ENCODE peak calls at places on chromosomes 4 and X, in six cellular contexts. W is K562, I is HepG2, T is GM12892, Y is H1, U is GM12878. F is an unnamed sample.

GRCh38 chr4:176467011-176467410 is 147.2 kb downstream of the SPCS3 start:
- DNase-seq in W (no peak), I (no peak), T (no peak), Y (no peak), U (no peak), F (no peak)

GRCh38 chr4:13970349-13970748 is 342.8 kb upstream of the BOD1L1 start:
- DNase-seq in W (no peak), I (no peak), T (no peak), Y (no peak), U (no peak), F (no peak)

GRCh38 chrX:116379854-116380253 is 56.6 kb upstream of the SLC6A14 start:
- DNase-seq in W (no peak), I (no peak), T (no peak), Y (no peak), U (no peak), F (no peak)

GRCh38 chrX:16476692-16477091 is 173.3 kb upstream of the S100G start:
- DNase-seq in W (no peak), I (peak), T (no peak), Y (no peak), U (no peak), F (no peak)

GRCh38 chr4:41442818-41443217 is 95.1 kb upstream of the LIMCH1 start:
- DNase-seq in W (no peak), I (no peak), T (no peak), Y (no peak), U (no peak), F (no peak)

GRCh38 chr4:56762484-56763250 is 58.8 kb downstream of the SPINK2 start:
- DNase-seq in W (no peak), I (no peak), T (no peak), Y (no peak), U (no peak), F (no peak)

GRCh38 chrX:84729809-84730208 is 227.6 kb upstream of the HDX start:
- DNase-seq in W (peak), I (peak), T (peak), Y (no peak), U (peak), F (peak)

GRCh38 chrX:20159811-20160385 is 18.3 kb upstream of the EIF1AX start:
- DNase-seq in W (no peak), I (no peak), T (no peak), Y (no peak), U (no peak), F (no peak)

GRCh38 chrX:52425710-52426245 is 57.0 kb downstream of the XAGE2 start:
- DNase-seq in W (no peak), I (no peak), T (no peak), Y (no peak), U (no peak), F (no peak)

GRCh38 chrX:69093960-69094935 is 71.0 kb downstream of the PJA1 start:
- DNase-seq in W (peak), I (peak), T (peak), Y (peak), U (no peak), F (peak)

GRCh38 chr4:138759508-138759907 is 256.1 kb upstream of the NOCT start:
- DNase-seq in W (no peak), I (no peak), T (no peak), Y (no peak), U (no peak), F (no peak)

GRCh38 chrX:10039821-10040793 is 72.9 kb downstream of the CLDN34 start:
- DNase-seq in W (no peak), I (peak), T (no peak), Y (no peak), U (no peak), F (no peak)

GRCh38 chr4:122842984-122843531 is 16.4 kb downstream of the FGF2 start:
- DNase-seq in W (no peak), I (no peak), T (no peak), Y (peak), U (no peak), F (no peak)

GRCh38 chr4:15451181-15451865 is 18.4 kb upstream of the CC2D2A start:
- DNase-seq in W (no peak), I (no peak), T (no peak), Y (no peak), U (no peak), F (no peak)

GRCh38 chr4:152064753-152065152 is 303.9 kb upstream of the GATB start:
- DNase-seq in W (no peak), I (no peak), T (no peak), Y (no peak), U (no peak), F (no peak)

GRCh38 chrX:46547857-46548256 is 2.6 kb upstream of the ZNF674 start:
- DNase-seq in W (no peak), I (peak), T (no peak), Y (no peak), U (no peak), F (no peak)

GRCh38 chrX:115259238-115259875 is 25.5 kb upstream of the LRCH2 start:
- DNase-seq in W (peak), I (no peak), T (no peak), Y (no peak), U (no peak), F (no peak)

GRCh38 chrX:77448170-77448569 is 981 bp downstream of the FGF16 start:
- DNase-seq in W (no peak), I (no peak), T (no peak), Y (peak), U (no peak), F (no peak)

GRCh38 chrX:153973127-153974002 is 811 bp downstream of the TMEM187 start:
- DNase-seq in W (peak), I (peak), T (no peak), Y (no peak), U (no peak), F (no peak)

GRCh38 chr4:115851918-115852766 is 738.7 kb upstream of the NDST4 start:
- DNase-seq in W (peak), I (peak), T (no peak), Y (peak), U (peak), F (peak)

DNA sequence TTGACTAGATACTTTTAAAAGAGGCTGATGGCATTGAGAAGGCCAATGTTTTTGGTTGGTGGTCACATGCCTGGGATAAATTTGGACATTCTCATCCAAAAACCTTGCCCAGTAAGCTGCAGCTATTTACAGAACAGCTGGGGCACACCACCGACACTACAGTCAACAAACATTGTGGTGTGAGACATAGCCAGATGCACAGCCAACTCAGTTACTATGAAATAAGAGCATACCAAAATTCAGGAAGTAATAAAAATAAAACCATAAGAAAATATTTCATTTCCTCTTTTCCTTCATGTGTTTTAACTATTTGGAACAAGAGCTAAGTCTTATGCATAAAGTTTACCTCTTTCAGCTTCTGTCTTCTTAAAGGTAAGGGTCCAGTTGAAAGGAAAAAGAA is 8.8 kb downstream of the PPM1K start:
- DNase-seq in W (no peak), I (no peak), T (no peak), Y (no peak), U (no peak), F (no peak)
- TF ChIP-seq POLR2AphosphoS5 in W (no peak), I (no peak), T (no peak), Y (no peak), U (no peak), F (no peak)

GRCh38 chr4:143335979-143336827 is 473 bp upstream of the GAB1 start:
- DNase-seq in W (peak), I (peak), T (peak), Y (peak), U (no peak), F (peak)
- TF ChIP-seq POLR2A in W (peak), I (peak), T (no peak), Y (peak), U (peak), F (no peak)

DNA sequence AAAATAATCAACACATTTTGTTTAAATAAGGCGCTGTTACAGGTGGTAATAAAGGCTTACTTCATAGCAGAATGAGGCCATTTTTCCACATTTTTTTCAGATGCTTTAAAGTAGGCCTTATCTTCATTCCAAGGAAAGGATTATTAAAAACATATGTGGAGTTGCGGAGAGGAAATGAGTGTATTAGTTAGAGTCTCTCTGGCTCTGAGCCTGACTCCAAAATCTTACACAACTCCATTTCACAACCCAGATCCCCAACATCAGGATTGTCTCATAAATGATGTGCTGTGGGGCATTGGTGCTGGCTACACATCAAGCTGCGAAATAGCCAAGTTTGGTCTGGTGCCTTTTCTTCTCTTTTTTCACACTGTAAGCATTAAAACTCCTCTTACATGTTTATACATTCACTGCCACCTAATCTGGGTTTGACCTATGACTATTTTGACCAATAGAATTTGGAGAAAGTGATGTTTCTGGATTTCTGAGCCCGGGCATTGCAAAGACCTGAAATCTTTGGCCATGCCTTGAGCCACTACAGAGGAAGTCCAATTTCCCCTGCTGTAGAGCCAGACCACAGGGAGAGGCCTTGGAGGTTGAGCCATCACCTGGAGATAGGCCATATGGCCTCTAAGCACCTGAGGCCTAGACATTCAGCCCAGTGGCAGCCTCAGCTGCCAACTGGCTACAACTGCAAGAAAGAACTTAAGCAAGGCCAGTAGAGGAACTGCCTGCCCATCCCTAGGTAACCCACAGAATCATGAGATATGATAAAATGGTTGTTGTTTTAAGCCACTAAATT is 16.7 kb upstream of the SOD3 start:
- DNase-seq in W (no peak), I (no peak), T (no peak), Y (no peak), U (no peak), F (no peak)
- TF ChIP-seq TAF1 in W (no peak), I (no peak), T (no peak), Y (no peak), U (no peak), F (no peak)

GRCh38 chr4:117085185-117085701 is at the start of gene TRAM1L1:
- DNase-seq in W (peak), I (peak), T (no peak), Y (peak), U (no peak), F (peak)
- TF ChIP-seq POLR2AphosphoS5 in W (no peak), I (no peak), T (no peak), Y (no peak), U (no peak), F (no peak)

GRCh38 chr4:1249148-1249730 is 309 bp upstream of the CTBP1 start:
- DNase-seq in W (peak), I (peak), T (peak), Y (peak), U (no peak), F (peak)
- TF ChIP-seq POLR2A in W (peak), I (no peak), T (peak), Y (peak), U (no peak), F (no peak)

DNA sequence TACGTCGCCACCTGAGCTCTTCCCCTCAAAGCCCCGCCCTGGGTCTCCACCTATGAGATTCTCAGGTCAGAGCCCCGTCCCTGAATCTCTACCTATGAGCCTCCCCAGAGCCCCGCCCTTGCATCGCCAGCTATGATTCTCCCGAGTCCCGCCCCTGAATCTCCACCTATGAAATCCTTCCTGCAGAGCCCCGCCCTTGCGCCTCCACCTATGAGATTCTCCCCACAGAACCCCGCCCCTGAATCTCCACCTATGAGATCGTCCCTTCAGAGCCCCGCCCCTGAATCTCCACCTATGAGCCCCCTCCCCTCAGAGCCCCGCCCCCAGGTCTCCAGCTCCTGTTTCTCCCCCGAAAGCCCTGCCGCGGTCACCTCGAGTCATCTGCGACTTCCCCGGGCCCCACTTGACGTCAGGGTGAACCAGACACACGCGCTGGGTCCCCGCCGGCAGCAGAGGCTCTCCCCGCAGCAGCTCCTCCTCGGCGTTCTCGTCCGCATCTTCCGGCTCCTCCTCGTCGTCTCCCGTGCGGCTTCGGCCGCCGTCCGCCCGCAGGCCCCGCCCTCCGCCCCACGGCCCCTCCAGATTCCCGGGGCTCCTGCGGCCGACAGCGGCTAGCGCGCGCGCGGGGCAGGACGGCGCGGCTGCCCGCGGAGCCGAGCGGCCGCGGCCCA is 393 bp downstream of the GTPBP6 start:
- DNase-seq in W (peak), I (peak), T (peak), Y (peak), U (peak), F (peak)
- TF ChIP-seq TAF1 in W (peak), I (peak), T (peak), Y (peak), U (peak), F (peak)

GRCh38 chr4:119032921-119033685 is 102.5 kb upstream of the MYOZ2 start:
- DNase-seq in W (no peak), I (no peak), T (no peak), Y (no peak), U (no peak), F (no peak)
- TF ChIP-seq POLR2AphosphoS5 in W (no peak), I (no peak), T (no peak), Y (no peak), U (no peak), F (no peak)

F was measured in GM12891.